ENCODE peak calls at places on chromosomes 7 and 10, in five cellular contexts. One of them, this sample, is unnamed.
A peak's percentile ranks its signal among the peaks of the same experiment; 100 is the strongest.

GRCh38 chr7:129841465-129841864 is 111.3 kb downstream of the UBE2H start:
- DNase-seq in upper lobe of right lung: no peak
- DNase-seq in sigmoid colon: no peak
- DNase-seq in mammary epithelial cell: no peak
- DNase-seq in neuronal stem cell: no peak
- DNase-seq in this sample: no peak

GRCh38 chr7:147858421-147858820 is 732.1 kb upstream of the C7orf33 start:
- DNase-seq in upper lobe of right lung: no peak
- DNase-seq in sigmoid colon: no peak
- DNase-seq in mammary epithelial cell: no peak
- DNase-seq in neuronal stem cell: no peak
- DNase-seq in this sample: no peak

GRCh38 chr7:84210301-84210700 is 15.7 kb upstream of the SEMA3A start:
- DNase-seq in upper lobe of right lung: no peak
- DNase-seq in sigmoid colon: no peak
- DNase-seq in mammary epithelial cell: no peak
- DNase-seq in neuronal stem cell: no peak
- DNase-seq in this sample: no peak

GRCh38 chr10:70540089-70540788 is 61.7 kb downstream of the PALD1 start:
- DNase-seq in upper lobe of right lung: no peak
- DNase-seq in sigmoid colon: no peak
- DNase-seq in mammary epithelial cell: no peak
- DNase-seq in neuronal stem cell: no peak
- DNase-seq in this sample: no peak

GRCh38 chr7:106371629-106372028 is 86.8 kb upstream of the NAMPT start:
- DNase-seq in upper lobe of right lung: peak; percentile 71
- DNase-seq in sigmoid colon: no peak
- DNase-seq in mammary epithelial cell: no peak
- DNase-seq in neuronal stem cell: no peak
- DNase-seq in this sample: no peak

GRCh38 chr7:102236592-102237287 is 49.9 kb upstream of the SH2B2 start:
- DNase-seq in upper lobe of right lung: no peak
- DNase-seq in sigmoid colon: peak; percentile 75
- DNase-seq in mammary epithelial cell: peak; percentile 44
- DNase-seq in neuronal stem cell: peak; percentile 53
- DNase-seq in this sample: no peak

GRCh38 chr10:73357821-73358220 is 843 bp downstream of the CFAP70 start:
- DNase-seq in upper lobe of right lung: no peak
- DNase-seq in sigmoid colon: no peak
- DNase-seq in mammary epithelial cell: no peak
- DNase-seq in neuronal stem cell: no peak
- DNase-seq in this sample: no peak

GRCh38 chr7:143418681-143419458 is 10.2 kb upstream of the EPHA1 start:
- DNase-seq in upper lobe of right lung: no peak
- DNase-seq in sigmoid colon: no peak
- DNase-seq in mammary epithelial cell: no peak
- DNase-seq in neuronal stem cell: no peak
- DNase-seq in this sample: no peak

GRCh38 chr7:36448781-36449379 is 59.2 kb downstream of the ANLN start:
- DNase-seq in upper lobe of right lung: no peak
- DNase-seq in sigmoid colon: no peak
- DNase-seq in mammary epithelial cell: peak; percentile 58
- DNase-seq in neuronal stem cell: no peak
- DNase-seq in this sample: no peak

GRCh38 chr7:137658194-137658900 is 188.4 kb downstream of the DGKI start:
- DNase-seq in upper lobe of right lung: no peak
- DNase-seq in sigmoid colon: no peak
- DNase-seq in mammary epithelial cell: no peak
- DNase-seq in neuronal stem cell: no peak
- DNase-seq in this sample: no peak

GRCh38 chr7:73822319-73823173 is 8.2 kb upstream of the CLDN4 start:
- DNase-seq in upper lobe of right lung: no peak
- DNase-seq in sigmoid colon: peak; percentile 74
- DNase-seq in mammary epithelial cell: peak; percentile 100
- DNase-seq in neuronal stem cell: no peak
- DNase-seq in this sample: no peak

GRCh38 chr10:79192677-79193003 is 123.9 kb downstream of the ZMIZ1 start:
- DNase-seq in upper lobe of right lung: no peak
- DNase-seq in sigmoid colon: no peak
- DNase-seq in mammary epithelial cell: peak; percentile 39
- DNase-seq in neuronal stem cell: no peak
- DNase-seq in this sample: no peak

GRCh38 chr7:103637726-103638125 is 191.7 kb upstream of the SLC26A5 start:
- DNase-seq in upper lobe of right lung: no peak
- DNase-seq in sigmoid colon: no peak
- DNase-seq in mammary epithelial cell: peak; percentile 41
- DNase-seq in neuronal stem cell: no peak
- DNase-seq in this sample: no peak

GRCh38 chr10:34176351-34176750 is 638.7 kb downstream of the PARD3 start:
- DNase-seq in upper lobe of right lung: no peak
- DNase-seq in sigmoid colon: no peak
- DNase-seq in mammary epithelial cell: no peak
- DNase-seq in neuronal stem cell: no peak
- DNase-seq in this sample: no peak

GRCh38 chr7:76372984-76373833 is 14.4 kb upstream of the YWHAG start:
- DNase-seq in upper lobe of right lung: no peak
- DNase-seq in sigmoid colon: no peak
- DNase-seq in mammary epithelial cell: peak; percentile 66
- DNase-seq in neuronal stem cell: no peak
- DNase-seq in this sample: no peak

GRCh38 chr10:70542565-70542938 is 60.0 kb downstream of the PRF1 start:
- DNase-seq in upper lobe of right lung: no peak
- DNase-seq in sigmoid colon: no peak
- DNase-seq in mammary epithelial cell: no peak
- DNase-seq in neuronal stem cell: no peak
- DNase-seq in this sample: no peak

GRCh38 chr7:140317597-140317996 is 80.7 kb downstream of the SLC37A3 start:
- DNase-seq in upper lobe of right lung: no peak
- DNase-seq in sigmoid colon: no peak
- DNase-seq in mammary epithelial cell: no peak
- DNase-seq in neuronal stem cell: no peak
- DNase-seq in this sample: no peak

GRCh38 chr7:140314571-140315480 is 83.5 kb downstream of the SLC37A3 start:
- DNase-seq in upper lobe of right lung: no peak
- DNase-seq in sigmoid colon: no peak
- DNase-seq in mammary epithelial cell: peak; percentile 33
- DNase-seq in neuronal stem cell: no peak
- DNase-seq in this sample: no peak

GRCh38 chr7:140316165-140316661 is 82.1 kb downstream of the SLC37A3 start:
- DNase-seq in upper lobe of right lung: peak; percentile 84
- DNase-seq in sigmoid colon: peak; percentile 94
- DNase-seq in mammary epithelial cell: peak; percentile 96
- DNase-seq in neuronal stem cell: no peak
- DNase-seq in this sample: no peak

GRCh38 chr7:140317999-140318398 is 80.3 kb downstream of the SLC37A3 start:
- DNase-seq in upper lobe of right lung: no peak
- DNase-seq in sigmoid colon: no peak
- DNase-seq in mammary epithelial cell: no peak
- DNase-seq in neuronal stem cell: no peak
- DNase-seq in this sample: no peak

DNA sequence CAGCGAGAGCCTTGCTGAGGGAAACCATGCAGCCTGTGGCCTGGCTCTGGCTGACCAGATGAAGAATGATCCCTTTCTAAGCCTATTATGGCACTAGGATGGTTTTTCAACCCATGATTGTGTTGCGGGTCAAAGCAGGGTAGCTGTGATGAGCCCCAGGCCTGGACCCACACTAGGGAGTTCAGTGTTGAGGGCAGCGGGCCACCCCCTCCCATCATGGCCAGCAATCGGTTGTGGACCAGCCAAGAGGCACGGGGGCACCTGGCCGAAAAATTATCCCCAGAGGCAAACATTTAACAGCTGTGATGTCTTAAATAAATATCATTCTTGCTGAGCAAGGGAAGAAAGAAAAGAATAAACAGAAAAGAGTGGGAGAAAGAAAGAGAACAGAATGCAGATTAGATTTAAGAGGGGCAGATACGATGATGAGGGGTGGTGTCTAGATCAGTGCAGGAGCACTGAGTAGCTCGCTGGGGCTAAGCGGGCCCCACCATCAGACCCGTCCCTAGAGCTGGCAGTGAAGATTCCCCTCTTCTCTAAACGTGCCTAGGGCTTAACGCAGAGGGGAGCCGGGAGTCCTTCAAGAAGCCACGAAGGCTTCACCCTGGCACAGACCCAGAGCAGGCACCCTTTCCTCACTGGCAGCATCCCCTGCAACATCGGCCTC is 82.7 kb downstream of the SLC37A3 start:
- DNase-seq in upper lobe of right lung: no peak
- DNase-seq in sigmoid colon: no peak
- DNase-seq in mammary epithelial cell: no peak
- DNase-seq in neuronal stem cell: no peak
- DNase-seq in this sample: no peak
- H3K4me3 ChIP-seq in upper lobe of right lung: peak overlapping the region; percentile 19
- H3K4me3 ChIP-seq in sigmoid colon: no peak overlapping the region
- H3K4me3 ChIP-seq in mammary epithelial cell: peak overlapping the region; percentile 27
- H3K4me3 ChIP-seq in neuronal stem cell: no peak overlapping the region
- H3K4me3 ChIP-seq in this sample: no peak overlapping the region

DNA sequence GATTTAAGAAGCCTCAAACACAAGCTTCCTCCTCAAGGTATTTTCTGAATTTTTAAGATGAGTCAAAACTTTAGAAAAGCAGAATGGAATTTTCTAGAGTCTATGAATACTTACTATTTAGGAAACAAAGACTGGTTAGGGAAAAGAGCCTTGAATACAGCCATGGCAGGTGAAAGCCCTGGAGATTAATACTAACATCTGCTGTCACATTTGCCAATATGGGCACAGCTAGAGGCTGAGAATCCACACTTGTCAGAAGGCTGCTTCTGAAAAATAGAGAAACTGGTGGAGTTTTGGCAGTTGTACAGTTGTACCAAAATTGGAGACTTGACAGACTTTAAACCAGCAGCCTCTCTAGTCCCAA is 24.3 kb upstream of the CNNM1 start:
- DNase-seq in upper lobe of right lung: no peak
- DNase-seq in sigmoid colon: no peak
- DNase-seq in mammary epithelial cell: no peak
- DNase-seq in neuronal stem cell: no peak
- DNase-seq in this sample: no peak
- H3K4me3 ChIP-seq in upper lobe of right lung: no peak overlapping the region
- H3K4me3 ChIP-seq in sigmoid colon: no peak overlapping the region
- H3K4me3 ChIP-seq in mammary epithelial cell: no peak overlapping the region
- H3K4me3 ChIP-seq in neuronal stem cell: no peak overlapping the region
- H3K4me3 ChIP-seq in this sample: no peak overlapping the region

GRCh38 chr7:101140746-101141382 is 13.4 kb upstream of the AP1S1 start:
- DNase-seq in upper lobe of right lung: no peak
- DNase-seq in sigmoid colon: no peak
- DNase-seq in mammary epithelial cell: peak; percentile 76
- DNase-seq in neuronal stem cell: no peak
- DNase-seq in this sample: no peak

GRCh38 chr7:101140339-101140699 is 13.4 kb downstream of the SERPINE1 start:
- DNase-seq in upper lobe of right lung: no peak
- DNase-seq in sigmoid colon: no peak
- DNase-seq in mammary epithelial cell: peak; percentile 47
- DNase-seq in neuronal stem cell: no peak
- DNase-seq in this sample: no peak

GRCh38 chr7:101134399-101134980 is 7.6 kb downstream of the SERPINE1 start:
- DNase-seq in upper lobe of right lung: no peak
- DNase-seq in sigmoid colon: no peak
- DNase-seq in mammary epithelial cell: no peak
- DNase-seq in neuronal stem cell: no peak
- DNase-seq in this sample: no peak

GRCh38 chr7:101137651-101138148 is 10.8 kb downstream of the SERPINE1 start:
- DNase-seq in upper lobe of right lung: no peak
- DNase-seq in sigmoid colon: no peak
- DNase-seq in mammary epithelial cell: peak; percentile 35
- DNase-seq in neuronal stem cell: no peak
- DNase-seq in this sample: no peak

DNA sequence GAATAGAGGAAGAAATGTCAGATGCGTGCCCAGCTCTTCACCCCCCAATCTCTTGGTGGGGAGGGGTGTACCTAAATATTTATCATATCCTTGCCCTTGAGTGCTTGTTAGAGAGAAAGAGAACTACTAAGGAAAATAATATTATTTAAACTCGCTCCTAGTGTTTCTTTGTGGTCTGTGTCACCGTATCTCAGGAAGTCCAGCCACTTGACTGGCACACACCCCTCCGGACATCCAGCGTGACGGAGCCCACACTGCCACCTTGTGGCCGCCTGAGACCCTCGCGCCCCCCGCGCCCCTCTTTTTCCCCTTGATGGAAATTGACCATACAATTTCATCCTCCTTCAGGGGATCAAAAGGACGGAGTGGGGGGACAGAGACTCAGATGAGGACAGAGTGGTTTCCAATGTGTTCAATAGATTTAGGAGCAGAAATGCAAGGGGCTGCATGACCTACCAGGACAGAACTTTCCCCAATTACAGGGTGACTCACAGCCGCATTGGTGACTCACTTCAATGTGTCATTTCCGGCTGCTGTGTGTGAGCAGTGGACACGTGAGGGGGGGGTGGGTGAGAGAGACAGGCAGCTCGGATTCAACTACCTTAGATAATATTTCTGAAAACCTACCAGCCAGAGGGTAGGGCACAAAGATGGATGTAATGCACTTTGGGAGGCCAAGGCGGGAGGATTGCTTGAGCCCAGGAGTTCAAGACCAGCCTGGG is 11.4 kb downstream of the SERPINE1 start:
- DNase-seq in upper lobe of right lung: peak; percentile 84
- DNase-seq in sigmoid colon: peak; percentile 94
- DNase-seq in mammary epithelial cell: peak; percentile 96
- DNase-seq in neuronal stem cell: no peak
- DNase-seq in this sample: peak; percentile 59
- H3K4me3 ChIP-seq in upper lobe of right lung: no peak overlapping the region
- H3K4me3 ChIP-seq in sigmoid colon: no peak overlapping the region
- H3K4me3 ChIP-seq in mammary epithelial cell: no peak overlapping the region
- H3K4me3 ChIP-seq in neuronal stem cell: peak overlapping the region; percentile 46
- H3K4me3 ChIP-seq in this sample: no peak overlapping the region

GRCh38 chr10:132725202-132725601 is 60.7 kb downstream of the NKX6-2 start:
- DNase-seq in upper lobe of right lung: no peak
- DNase-seq in sigmoid colon: no peak
- DNase-seq in mammary epithelial cell: no peak
- DNase-seq in neuronal stem cell: no peak
- DNase-seq in this sample: no peak

GRCh38 chr10:132724436-132724835 is 61.5 kb downstream of the NKX6-2 start:
- DNase-seq in upper lobe of right lung: no peak
- DNase-seq in sigmoid colon: no peak
- DNase-seq in mammary epithelial cell: no peak
- DNase-seq in neuronal stem cell: no peak
- DNase-seq in this sample: no peak

GRCh38 chr10:132722391-132722790 is 63.6 kb downstream of the NKX6-2 start:
- DNase-seq in upper lobe of right lung: no peak
- DNase-seq in sigmoid colon: no peak
- DNase-seq in mammary epithelial cell: no peak
- DNase-seq in neuronal stem cell: no peak
- DNase-seq in this sample: no peak

GRCh38 chr10:132722980-132723970 is 62.7 kb downstream of the NKX6-2 start:
- DNase-seq in upper lobe of right lung: no peak
- DNase-seq in sigmoid colon: no peak
- DNase-seq in mammary epithelial cell: no peak
- DNase-seq in neuronal stem cell: no peak
- DNase-seq in this sample: no peak

DNA sequence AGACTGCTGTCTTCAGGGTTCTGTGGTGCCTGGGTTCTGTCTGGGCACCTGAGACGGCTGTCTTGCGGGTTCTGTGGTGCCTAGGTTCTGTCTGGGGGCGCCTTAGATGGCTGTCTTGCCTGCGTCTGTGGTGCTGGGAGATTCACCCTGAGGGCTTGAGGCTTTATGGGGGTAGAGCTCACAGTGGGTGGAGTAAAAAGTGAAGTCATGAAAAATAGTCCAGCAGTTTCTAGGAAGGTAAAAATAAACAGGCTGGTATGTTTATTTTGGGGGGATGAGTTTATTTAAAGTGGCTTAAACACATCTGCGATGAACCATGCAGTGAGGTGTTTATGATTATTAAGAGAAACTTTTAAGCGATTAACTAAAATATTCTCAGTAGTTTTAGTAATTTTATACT is 64.2 kb downstream of the NKX6-2 start:
- DNase-seq in upper lobe of right lung: no peak
- DNase-seq in sigmoid colon: no peak
- DNase-seq in mammary epithelial cell: no peak
- DNase-seq in neuronal stem cell: no peak
- DNase-seq in this sample: no peak
- H3K4me3 ChIP-seq in upper lobe of right lung: no peak overlapping the region
- H3K4me3 ChIP-seq in sigmoid colon: no peak overlapping the region
- H3K4me3 ChIP-seq in mammary epithelial cell: no peak overlapping the region
- H3K4me3 ChIP-seq in neuronal stem cell: no peak overlapping the region
- H3K4me3 ChIP-seq in this sample: no peak overlapping the region

This sample was measured in GM12864.